ENCODE peak calls at places on chromosomes 12 and 14, in six cellular contexts. One of them, this sample, is unnamed.
A peak's percentile ranks its signal among the peaks of the same experiment; 100 is the strongest.

GRCh38 chr14:96126339-96126770 is 78.3 kb upstream of the BDKRB2 start:
- DNase-seq in SK-N-SH: no peak
- DNase-seq in PC-3: no peak
- DNase-seq in HCT116: no peak
- DNase-seq in GM23248: no peak
- DNase-seq in MM.1S: no peak
- DNase-seq in this sample: no peak

GRCh38 chr14:75164809-75165208 is 11.6 kb downstream of the TMED10 start:
- DNase-seq in HCT116: no peak
- DNase-seq in GM23248: no peak
- DNase-seq in PC-3: no peak
- DNase-seq in SK-N-SH: no peak
- DNase-seq in MM.1S: no peak
- DNase-seq in this sample: no peak

GRCh38 chr12:72271741-72272661 is at the start of gene TRHDE:
- DNase-seq in SK-N-SH: peak; percentile 61
- DNase-seq in HCT116: no peak
- DNase-seq in PC-3: peak; percentile 60
- DNase-seq in GM23248: peak; percentile 58
- DNase-seq in MM.1S: no peak
- DNase-seq in this sample: peak; percentile 83

GRCh38 chr12:70661762-70662161 is 24.5 kb upstream of the PTPRB start:
- DNase-seq in HCT116: no peak
- DNase-seq in SK-N-SH: no peak
- DNase-seq in PC-3: peak; percentile 43
- DNase-seq in MM.1S: no peak
- DNase-seq in GM23248: peak; percentile 93
- DNase-seq in this sample: no peak

GRCh38 chr12:754871-755562 is 2.6 kb downstream of the WNK1 start:
- DNase-seq in SK-N-SH: peak; percentile 58
- DNase-seq in GM23248: peak; percentile 93
- DNase-seq in HCT116: no peak
- DNase-seq in MM.1S: peak; percentile 64
- DNase-seq in PC-3: peak; percentile 76
- DNase-seq in this sample: peak; percentile 49

GRCh38 chr12:80353254-80353653 is 90.8 kb upstream of the PTPRQ start:
- DNase-seq in MM.1S: no peak
- DNase-seq in PC-3: peak; percentile 16
- DNase-seq in HCT116: no peak
- DNase-seq in SK-N-SH: no peak
- DNase-seq in GM23248: peak; percentile 4
- DNase-seq in this sample: no peak

GRCh38 chr12:32151081-32151480 is 44.4 kb downstream of the BICD1 start:
- DNase-seq in PC-3: no peak
- DNase-seq in GM23248: peak; percentile 9
- DNase-seq in SK-N-SH: no peak
- DNase-seq in MM.1S: no peak
- DNase-seq in HCT116: no peak
- DNase-seq in this sample: no peak

GRCh38 chr12:40232602-40233001 is 7.8 kb downstream of the LRRK2 start:
- DNase-seq in GM23248: no peak
- DNase-seq in MM.1S: peak; percentile 15
- DNase-seq in PC-3: no peak
- DNase-seq in SK-N-SH: no peak
- DNase-seq in HCT116: no peak
- DNase-seq in this sample: no peak

GRCh38 chr12:52971701-52972329 is 22.9 kb downstream of the KRT18 start:
- DNase-seq in MM.1S: no peak
- DNase-seq in PC-3: peak; percentile 83
- DNase-seq in GM23248: peak; percentile 93
- DNase-seq in HCT116: no peak
- DNase-seq in SK-N-SH: no peak
- DNase-seq in this sample: peak; percentile 47

GRCh38 chr14:68548194-68549056 is 244.4 kb downstream of the ZFP36L1 start:
- DNase-seq in GM23248: peak; percentile 98
- DNase-seq in HCT116: peak; percentile 82
- DNase-seq in PC-3: peak; percentile 97
- DNase-seq in MM.1S: no peak
- DNase-seq in SK-N-SH: peak; percentile 46
- DNase-seq in this sample: peak; percentile 68

GRCh38 chr12:60602601-60603000 is 1006.8 kb downstream of the SLC16A7 start:
- DNase-seq in HCT116: no peak
- DNase-seq in GM23248: no peak
- DNase-seq in PC-3: no peak
- DNase-seq in MM.1S: no peak
- DNase-seq in SK-N-SH: no peak
- DNase-seq in this sample: no peak

GRCh38 chr12:57983150-57983857 is 41.9 kb downstream of the ATP23 start:
- DNase-seq in SK-N-SH: peak; percentile 4
- DNase-seq in MM.1S: peak; percentile 34
- DNase-seq in HCT116: peak; percentile 42
- DNase-seq in PC-3: peak; percentile 73
- DNase-seq in GM23248: peak; percentile 75
- DNase-seq in this sample: peak; percentile 71

GRCh38 chr12:105229446-105229845 is 6.5 kb downstream of the APPL2 start:
- DNase-seq in GM23248: peak; percentile 79
- DNase-seq in PC-3: no peak
- DNase-seq in MM.1S: no peak
- DNase-seq in HCT116: no peak
- DNase-seq in SK-N-SH: no peak
- DNase-seq in this sample: no peak

GRCh38 chr12:65607271-65607880 is 216.9 kb upstream of the HMGA2 start:
- DNase-seq in PC-3: peak; percentile 92
- DNase-seq in SK-N-SH: no peak
- DNase-seq in HCT116: no peak
- DNase-seq in GM23248: no peak
- DNase-seq in MM.1S: no peak
- DNase-seq in this sample: no peak

GRCh38 chr12:113261847-113262470 is 40.7 kb downstream of the TPCN1 start:
- DNase-seq in PC-3: no peak
- DNase-seq in MM.1S: no peak
- DNase-seq in HCT116: no peak
- DNase-seq in SK-N-SH: no peak
- DNase-seq in GM23248: no peak
- DNase-seq in this sample: no peak

GRCh38 chr12:67747869-67748760 is 99.6 kb downstream of the DYRK2 start:
- DNase-seq in GM23248: peak; percentile 65
- DNase-seq in SK-N-SH: no peak
- DNase-seq in PC-3: peak; percentile 73
- DNase-seq in MM.1S: no peak
- DNase-seq in HCT116: peak; percentile 42
- DNase-seq in this sample: no peak

GRCh38 chr12:28086521-28086920 is 103.7 kb upstream of the CCDC91 start:
- DNase-seq in GM23248: no peak
- DNase-seq in MM.1S: peak; percentile 78
- DNase-seq in PC-3: no peak
- DNase-seq in HCT116: no peak
- DNase-seq in SK-N-SH: no peak
- DNase-seq in this sample: no peak

GRCh38 chr12:46490635-46491034 is 118.1 kb upstream of the SLC38A2 start:
- DNase-seq in SK-N-SH: no peak
- DNase-seq in GM23248: peak; percentile 62
- DNase-seq in HCT116: no peak
- DNase-seq in MM.1S: no peak
- DNase-seq in PC-3: peak; percentile 36
- DNase-seq in this sample: no peak

GRCh38 chr12:127987199-127987901 is 279.6 kb upstream of the TMEM132C start:
- DNase-seq in MM.1S: no peak
- DNase-seq in GM23248: peak; percentile 34
- DNase-seq in HCT116: no peak
- DNase-seq in SK-N-SH: no peak
- DNase-seq in PC-3: peak; percentile 96
- DNase-seq in this sample: no peak

GRCh38 chr12:115660211-115660805 is 617.2 kb downstream of the MED13L start:
- DNase-seq in SK-N-SH: no peak
- DNase-seq in PC-3: peak; percentile 64
- DNase-seq in GM23248: peak; percentile 73
- DNase-seq in MM.1S: no peak
- DNase-seq in HCT116: no peak
- DNase-seq in this sample: no peak

GRCh38 chr12:43277630-43278267 is 274.3 kb downstream of the ADAMTS20 start:
- DNase-seq in MM.1S: no peak
- DNase-seq in SK-N-SH: no peak
- DNase-seq in HCT116: no peak
- DNase-seq in GM23248: peak; percentile 83
- DNase-seq in PC-3: peak; percentile 92
- DNase-seq in this sample: no peak

GRCh38 chr12:122951979-122952892 is 14.0 kb downstream of the ABCB9 start:
- DNase-seq in SK-N-SH: peak; percentile 36
- DNase-seq in MM.1S: peak; percentile 59
- DNase-seq in HCT116: peak; percentile 59
- DNase-seq in GM23248: peak; percentile 83
- DNase-seq in PC-3: peak; percentile 84
- DNase-seq in this sample: peak; percentile 84

GRCh38 chr14:99674064-99674650 is 9.9 kb upstream of the CYP46A1 start:
- DNase-seq in GM23248: no peak
- DNase-seq in PC-3: no peak
- DNase-seq in MM.1S: no peak
- DNase-seq in SK-N-SH: no peak
- DNase-seq in HCT116: no peak
- DNase-seq in this sample: no peak

GRCh38 chr12:89105243-89105642 is 247.1 kb downstream of the DUSP6 start:
- DNase-seq in HCT116: no peak
- DNase-seq in MM.1S: no peak
- DNase-seq in GM23248: no peak
- DNase-seq in SK-N-SH: no peak
- DNase-seq in PC-3: no peak
- DNase-seq in this sample: no peak

GRCh38 chr14:68468437-68469207 is 324.2 kb downstream of the ZFP36L1 start:
- DNase-seq in SK-N-SH: no peak
- DNase-seq in PC-3: peak; percentile 88
- DNase-seq in MM.1S: no peak
- DNase-seq in GM23248: peak; percentile 81
- DNase-seq in HCT116: no peak
- DNase-seq in this sample: no peak

GRCh38 chr12:111692575-111693210 is 6.8 kb downstream of the ACAD10 start:
- DNase-seq in GM23248: peak; percentile 66
- DNase-seq in SK-N-SH: no peak
- DNase-seq in MM.1S: no peak
- DNase-seq in HCT116: no peak
- DNase-seq in PC-3: peak; percentile 29
- DNase-seq in this sample: no peak

GRCh38 chr14:104865631-104866441 is 768 bp downstream of the CEP170B start:
- DNase-seq in MM.1S: no peak
- DNase-seq in SK-N-SH: peak; percentile 80
- DNase-seq in HCT116: peak; percentile 8
- DNase-seq in PC-3: peak; percentile 61
- DNase-seq in GM23248: peak; percentile 89
- DNase-seq in this sample: peak; percentile 72

GRCh38 chr12:100185361-100185894 is 15.2 kb upstream of the ACTR6 start:
- DNase-seq in SK-N-SH: peak; percentile 60
- DNase-seq in PC-3: no peak
- DNase-seq in MM.1S: peak; percentile 74
- DNase-seq in HCT116: no peak
- DNase-seq in GM23248: peak; percentile 46
- DNase-seq in this sample: no peak
- H3K4me3 ChIP-seq in SK-N-SH: no peak overlapping the region
- H3K4me3 ChIP-seq in PC-3: no peak overlapping the region
- H3K4me3 ChIP-seq in MM.1S: no peak overlapping the region
- H3K4me3 ChIP-seq in HCT116: no peak overlapping the region
- H3K4me3 ChIP-seq in GM23248: peak overlapping the region; percentile 43
- H3K4me3 ChIP-seq in this sample: no peak overlapping the region

DNA sequence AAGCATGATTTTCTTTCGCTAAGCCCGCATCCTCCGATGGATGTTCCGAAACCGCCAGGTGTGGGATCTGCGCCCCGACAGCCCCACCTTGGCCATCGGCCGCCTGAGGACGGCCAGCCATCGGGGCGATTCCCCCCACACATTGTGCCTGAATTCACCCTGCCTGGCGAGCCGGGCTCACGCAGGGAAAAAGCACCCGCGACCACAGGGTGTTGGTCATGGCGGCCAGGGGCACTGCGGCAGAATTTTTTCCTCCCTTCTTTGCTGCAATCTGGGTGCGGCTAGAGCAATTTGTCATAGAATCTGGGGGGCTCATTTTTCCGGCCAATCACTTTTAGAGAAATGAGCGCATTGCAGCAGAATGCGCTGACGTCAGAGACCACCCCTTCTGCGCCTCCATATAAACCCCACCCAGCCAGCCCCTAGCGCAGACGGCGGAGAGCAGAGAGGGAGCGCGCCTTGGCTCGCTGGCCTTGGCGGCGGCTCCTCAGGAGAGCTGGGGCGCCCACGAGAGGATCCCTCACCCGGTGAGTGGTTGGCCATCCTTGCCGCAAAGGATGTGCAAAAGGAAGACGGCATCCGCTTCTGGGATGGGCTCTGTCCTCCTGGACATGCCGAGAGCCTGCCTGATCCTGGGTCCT is at the start of gene MEG3:
- DNase-seq in PC-3: no peak
- DNase-seq in HCT116: no peak
- DNase-seq in MM.1S: no peak
- DNase-seq in SK-N-SH: no peak
- DNase-seq in GM23248: peak; percentile 85
- DNase-seq in this sample: no peak
- TF ChIP-seq EZH2phosphoT487 in PC-3: no peak
- TF ChIP-seq EZH2phosphoT487 in HCT116: no peak
- TF ChIP-seq EZH2phosphoT487 in MM.1S: no peak
- TF ChIP-seq EZH2phosphoT487 in SK-N-SH: no peak
- TF ChIP-seq EZH2phosphoT487 in GM23248: no peak
- TF ChIP-seq EZH2phosphoT487 in this sample: no peak

DNA sequence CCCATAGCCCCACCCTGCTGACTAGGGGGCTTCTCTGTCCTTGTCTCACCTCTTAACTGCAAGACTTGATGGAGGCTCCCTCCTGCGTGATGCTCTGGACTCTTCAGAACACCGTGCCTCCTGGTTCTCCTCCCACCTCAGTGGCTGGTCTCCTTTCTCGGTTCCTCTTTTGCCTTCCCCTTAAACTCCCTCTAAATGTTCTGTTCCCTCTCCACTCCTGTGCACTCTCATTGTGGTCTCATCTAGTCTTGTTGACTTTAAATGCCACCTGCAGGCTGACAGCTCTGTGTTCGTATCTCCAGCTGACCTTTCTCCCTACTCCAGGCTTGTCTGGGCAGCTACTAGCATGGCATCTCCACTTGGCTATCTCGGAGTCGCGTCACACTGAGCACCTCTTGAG is 28.3 kb downstream of the DYNC1H1 start:
- DNase-seq in SK-N-SH: no peak
- DNase-seq in GM23248: no peak
- DNase-seq in MM.1S: peak; percentile 23
- DNase-seq in HCT116: no peak
- DNase-seq in PC-3: no peak
- DNase-seq in this sample: no peak
- H3K9ac ChIP-seq in SK-N-SH: no peak overlapping the region
- H3K9ac ChIP-seq in GM23248: no peak overlapping the region
- H3K9ac ChIP-seq in MM.1S: peak overlapping the region; percentile 10
- H3K9ac ChIP-seq in HCT116: no peak overlapping the region
- H3K9ac ChIP-seq in PC-3: no peak overlapping the region
- H3K9ac ChIP-seq in this sample: no peak overlapping the region

DNA sequence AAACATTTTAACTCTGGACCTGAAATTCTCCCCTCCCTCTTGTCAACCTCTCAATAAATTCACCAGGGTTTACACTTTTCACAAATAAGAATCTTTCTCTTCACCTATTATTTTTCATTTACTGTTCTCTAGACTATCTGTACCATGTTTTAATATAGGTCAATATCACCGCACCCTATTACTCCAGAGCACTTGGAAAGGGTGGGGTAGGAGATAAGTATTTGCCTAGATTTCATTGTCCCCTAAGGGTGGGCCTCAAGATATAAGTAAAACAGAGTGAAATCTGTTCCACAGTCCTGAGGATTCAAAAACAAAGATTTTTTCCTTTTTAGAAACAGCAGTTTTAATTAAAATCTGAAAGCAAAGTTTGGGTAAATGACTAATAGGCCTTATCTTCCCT is 69.3 kb upstream of the NR2C1 start:
- DNase-seq in SK-N-SH: no peak
- DNase-seq in HCT116: no peak
- DNase-seq in PC-3: no peak
- DNase-seq in GM23248: no peak
- DNase-seq in MM.1S: no peak
- DNase-seq in this sample: no peak
- H3K4me3 ChIP-seq in SK-N-SH: no peak overlapping the region
- H3K4me3 ChIP-seq in HCT116: no peak overlapping the region
- H3K4me3 ChIP-seq in PC-3: no peak overlapping the region
- H3K4me3 ChIP-seq in GM23248: no peak overlapping the region
- H3K4me3 ChIP-seq in MM.1S: no peak overlapping the region
- H3K4me3 ChIP-seq in this sample: no peak overlapping the region